ENCODE peak calls at places on chromosomes 5 and 9, in four cellular contexts. H is GM12878, R is H1, G is K562. F is an unnamed sample.

GRCh38 chr5:119273391-119273839 is 82.4 kb upstream of the TNFAIP8 start:
- DNase-seq in H (no peak), R (no peak), G (no peak), F (no peak)

GRCh38 chr9:91253488-91253887 is 108.2 kb downstream of the AUH start:
- DNase-seq in H (no peak), R (no peak), G (peak; percentile 58), F (peak; percentile 6)

GRCh38 chr5:95595289-95595931 is 24.5 kb upstream of the GPR150 start:
- DNase-seq in H (no peak), R (no peak), G (no peak), F (no peak)

GRCh38 chr5:82494942-82495341 is 216.8 kb upstream of the RPS23 start:
- DNase-seq in H (no peak), R (no peak), G (peak; percentile 8), F (no peak)

GRCh38 chr9:19992556-19992955 is 203.7 kb upstream of the SLC24A2 start:
- DNase-seq in H (no peak), R (no peak), G (no peak), F (no peak)

GRCh38 chr5:35803221-35803651 is 53.5 kb upstream of the IL7R start:
- DNase-seq in H (no peak), R (peak; percentile 51), G (no peak), F (no peak)

GRCh38 chr5:150627731-150628545 is 12.5 kb upstream of the SYNPO start:
- DNase-seq in H (no peak), R (no peak), G (no peak), F (no peak)

GRCh38 chr5:98769256-98770157 is 4.0 kb upstream of the RGMB start:
- DNase-seq in H (no peak), R (peak; percentile 86), G (no peak), F (no peak)

GRCh38 chr5:6243706-6244105 is 134.6 kb downstream of the MED10 start:
- DNase-seq in H (no peak), R (no peak), G (no peak), F (no peak)

GRCh38 chr9:137459601-137460362 is 648 bp upstream of the NSMF start:
- DNase-seq in H (no peak), R (no peak), G (no peak), F (no peak)

GRCh38 chr5:16489322-16489791 is 23.8 kb upstream of the ZNF622 start:
- DNase-seq in H (no peak), R (no peak), G (peak; percentile 42), F (peak; percentile 21)

GRCh38 chr5:117681431-117681830 is 1106.8 kb upstream of the SEMA6A start:
- DNase-seq in H (no peak), R (no peak), G (no peak), F (no peak)

GRCh38 chr5:37029436-37029835 is 152.9 kb downstream of the NIPBL start:
- DNase-seq in H (no peak), R (no peak), G (no peak), F (no peak)

GRCh38 chr5:178627259-178627598 is 379 bp upstream of the CLK4 start:
- DNase-seq in H (no peak), R (no peak), G (no peak), F (no peak)

GRCh38 chr9:15346837-15347236 is 39.8 kb upstream of the TTC39B start:
- DNase-seq in H (no peak), R (no peak), G (no peak), F (no peak)

GRCh38 chr9:88583901-88584596 is 49.1 kb downstream of the NXNL2 start:
- DNase-seq in H (no peak), R (no peak), G (no peak), F (no peak)

GRCh38 chr5:123670981-123671557 is 159.1 kb downstream of the CSNK1G3 start:
- DNase-seq in H (no peak), R (peak; percentile 70), G (peak; percentile 58), F (peak; percentile 34)

GRCh38 chr9:86792136-86792535 is 155.2 kb downstream of the GAS1 start:
- DNase-seq in H (no peak), R (no peak), G (no peak), F (peak; percentile 38)

GRCh38 chr9:129983891-129984290 is 59.1 kb downstream of the FNBP1 start:
- DNase-seq in H (no peak), R (no peak), G (no peak), F (no peak)

GRCh38 chr9:15329539-15330109 is 22.6 kb upstream of the TTC39B start:
- DNase-seq in H (no peak), R (no peak), G (peak; percentile 19), F (no peak)

GRCh38 chr9:15047028-15047551 is 136.9 kb upstream of the FREM1 start:
- DNase-seq in H (no peak), R (no peak), G (no peak), F (no peak)

GRCh38 chr5:181221792-181222629 is 1.1 kb upstream of the TRIM41 start:
- DNase-seq in H (peak; percentile 95), R (peak; percentile 100), G (peak; percentile 98), F (peak; percentile 93)

GRCh38 chr5:36870399-36871040 is 6.0 kb upstream of the NIPBL start:
- DNase-seq in H (no peak), R (no peak), G (peak; percentile 82), F (peak; percentile 68)

GRCh38 chr9:99433095-99433494 is 211.0 kb downstream of the SEC61B start:
- DNase-seq in H (no peak), R (no peak), G (no peak), F (no peak)

GRCh38 chr9:99432075-99432474 is 210.0 kb downstream of the SEC61B start:
- DNase-seq in H (no peak), R (no peak), G (no peak), F (no peak)

GRCh38 chr9:99427252-99427651 is 205.2 kb downstream of the SEC61B start:
- DNase-seq in H (no peak), R (no peak), G (no peak), F (no peak)

GRCh38 chr9:99431103-99431502 is 209.0 kb downstream of the SEC61B start:
- DNase-seq in H (no peak), R (no peak), G (no peak), F (no peak)

DNA sequence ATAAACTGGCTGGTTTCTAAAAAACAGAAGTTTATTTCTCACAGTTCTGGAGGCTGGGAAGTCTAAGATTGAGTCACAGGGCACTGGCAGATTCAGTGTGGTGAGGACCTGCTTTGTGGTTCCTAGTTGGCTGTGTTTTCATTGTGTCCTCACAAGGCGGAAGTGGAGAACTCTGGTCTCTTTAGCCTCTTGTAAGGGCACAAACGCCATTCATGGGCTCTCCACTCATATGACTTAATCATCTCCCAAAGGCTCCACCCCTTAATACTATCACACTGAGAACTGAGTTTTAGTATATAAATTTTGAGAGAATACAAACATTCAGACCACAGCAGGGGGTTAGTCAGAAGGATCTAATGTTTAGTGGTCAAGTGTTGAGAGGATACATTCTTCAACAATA is 208.2 kb downstream of the SEC61B start:
- DNase-seq in H (no peak), R (no peak), G (no peak), F (no peak)
- TF ChIP-seq RAD21 in H (no peak), R (no peak), G (no peak), F (no peak)

GRCh38 chr5:110790673-110791072 is 51.9 kb downstream of the SLC25A46 start:
- DNase-seq in H (no peak), R (no peak), G (no peak), F (no peak)
- TF ChIP-seq EGR1 in H (no peak), R (no peak), G (no peak), F (no peak)

GRCh38 chr5:87360132-87360531 is 52.6 kb downstream of the CCNH start:
- DNase-seq in H (no peak), R (no peak), G (no peak), F (no peak)
- TF ChIP-seq RAD21 in H (no peak), R (no peak), G (no peak), F (no peak)

DNA sequence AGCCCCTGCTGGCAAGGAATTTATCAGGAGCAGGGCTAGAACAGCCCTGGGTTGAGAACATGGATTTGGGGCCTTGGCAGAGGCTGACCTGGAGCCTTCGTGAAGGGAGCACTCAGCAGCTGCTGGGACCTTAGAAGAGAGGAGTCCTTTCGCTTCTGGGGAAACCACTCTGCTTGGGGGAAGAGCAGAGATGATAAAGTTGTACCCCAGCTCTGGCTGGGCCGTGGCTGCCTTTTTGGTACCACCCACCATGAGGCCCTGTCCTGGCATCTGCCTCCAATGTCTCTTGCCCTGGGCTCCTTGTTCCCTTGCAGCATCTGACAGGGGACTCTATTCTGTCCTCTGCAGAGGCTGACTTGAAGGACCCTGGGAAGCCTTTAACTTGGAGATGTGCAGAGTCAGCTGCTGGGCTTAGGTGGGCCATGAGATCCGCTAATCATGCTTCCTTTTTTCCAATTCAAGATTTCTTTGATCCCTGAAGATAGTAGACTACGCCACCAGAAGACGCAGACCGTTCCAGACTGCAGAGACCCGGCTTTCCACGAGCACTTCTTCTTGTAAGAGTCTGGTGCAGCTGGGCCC is 20.2 kb downstream of the RGS3 start:
- DNase-seq in H (no peak), R (no peak), G (no peak), F (no peak)
- TF ChIP-seq EGR1 in H (no peak), R (no peak), G (no peak), F (no peak)

GRCh38 chr9:106921341-106921899 is 58.5 kb downstream of the ZNF462 start:
- DNase-seq in H (no peak), R (no peak), G (peak; percentile 50), F (peak; percentile 23)
- TF ChIP-seq RAD21 in H (no peak), R (no peak), G (no peak), F (no peak)

GRCh38 chr5:38825494-38825893 is 20.3 kb upstream of the OSMR start:
- DNase-seq in H (no peak), R (no peak), G (no peak), F (no peak)
- TF ChIP-seq EGR1 in H (no peak), R (no peak), G (no peak), F (no peak)

GRCh38 chr5:168328804-168329203 is 37.4 kb downstream of the WWC1 start:
- DNase-seq in H (peak; percentile 39), R (peak; percentile 69), G (peak; percentile 21), F (no peak)
- TF ChIP-seq RAD21 in H (no peak), R (no peak), G (no peak), F (no peak)

GRCh38 chr9:121200346-121200745 is 1.3 kb downstream of the RAB14 start:
- DNase-seq in H (no peak), R (no peak), G (no peak), F (no peak)

GRCh38 chr9:121198512-121199042 is 3.1 kb downstream of the RAB14 start:
- DNase-seq in H (no peak), R (no peak), G (no peak), F (no peak)

GRCh38 chr9:121201738-121202533 is at the start of gene RAB14:
- DNase-seq in H (peak; percentile 96), R (peak; percentile 99), G (peak; percentile 99), F (peak; percentile 94)

GRCh38 chr9:121199921-121200320 is 1.7 kb downstream of the RAB14 start:
- DNase-seq in H (no peak), R (no peak), G (peak; percentile 40), F (no peak)

DNA sequence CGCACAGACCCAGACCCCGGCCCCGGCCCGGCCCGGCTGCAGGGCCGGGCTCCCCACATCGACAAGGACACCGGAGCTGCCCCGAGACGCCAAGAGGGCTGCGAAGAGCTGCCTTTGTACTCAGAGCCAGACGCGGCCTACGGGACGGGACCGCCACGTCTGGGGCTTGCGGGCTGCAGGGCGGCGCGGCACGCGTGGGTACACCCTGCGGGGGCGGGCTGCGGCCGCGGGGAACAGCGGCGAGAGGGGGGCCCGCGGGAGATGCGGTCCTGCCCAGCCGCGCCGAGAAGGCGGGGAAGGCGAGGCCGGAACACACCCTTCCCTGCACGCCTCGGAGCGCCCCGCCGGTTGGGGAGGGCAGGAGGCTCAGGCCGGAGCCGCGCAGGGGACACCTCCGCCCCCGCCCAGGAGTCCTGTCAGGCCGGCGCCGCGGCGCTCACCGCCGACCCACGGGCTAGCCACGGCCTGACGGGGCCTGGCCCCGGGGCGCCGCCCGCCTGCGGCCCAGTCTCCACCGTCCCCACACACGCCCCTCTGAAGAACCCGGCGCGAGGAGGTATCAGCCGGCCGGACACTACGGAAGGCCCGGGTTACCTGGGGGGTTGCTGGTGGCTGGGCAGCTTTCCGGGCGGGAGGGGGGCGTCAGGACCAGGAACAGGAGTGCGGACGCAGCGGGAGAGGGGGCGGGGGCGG is 478 bp downstream of the RAB14 start:
- DNase-seq in H (no peak), R (peak; percentile 64), G (peak; percentile 75), F (no peak)
- TF ChIP-seq EGR1 in H (peak; percentile 84), R (no peak), G (peak; percentile 61), F (peak; percentile 60)

F was measured in HCT116.